ENCODE peak calls at places on chromosomes 16 and 17, in five cellular contexts. D is AG09319, I is mammary epithelial cell, G is HFF-Myc, A is psoas muscle. E is an unnamed sample.

GRCh38 chr16:371729-372521 is 1.6 kb upstream of the MRPL28 start:
- DNase-seq in A (no peak), I (no peak), D (no peak), G (no peak), E (no peak)

GRCh38 chr17:31068291-31068690 is 26.5 kb upstream of the NF1 start:
- DNase-seq in G (no peak), I (peak), A (no peak), D (no peak), E (peak)

GRCh38 chr16:85553436-85554113 is 59.5 kb upstream of the GSE1 start:
- DNase-seq in D (no peak), I (peak), A (peak), G (no peak), E (peak)

GRCh38 chr17:41307647-41308046 is 1.5 kb downstream of the KRTAP16-1 start:
- DNase-seq in D (no peak), G (no peak), I (no peak), A (no peak), E (no peak)

GRCh38 chr16:8887952-8888560 is 5.9 kb downstream of the LITAFD start:
- DNase-seq in G (no peak), D (no peak), I (no peak), A (peak), E (no peak)

GRCh38 chr16:49492896-49493620 is 119.5 kb downstream of the C16orf78 start:
- DNase-seq in D (no peak), G (no peak), A (no peak), I (no peak), E (no peak)

GRCh38 chr16:46857261-46857962 is 26.4 kb upstream of the C16orf87 start:
- DNase-seq in I (peak), A (no peak), D (no peak), G (peak), E (no peak)

GRCh38 chr16:13070268-13070667 is 168.9 kb downstream of the SHISA9 start:
- DNase-seq in D (no peak), I (peak), A (no peak), G (no peak), E (no peak)

GRCh38 chr16:26078971-26079370 is 387.2 kb downstream of the HS3ST4 start:
- DNase-seq in I (no peak), D (no peak), A (no peak), G (no peak), E (no peak)

GRCh38 chr16:56303880-56304279 is 112.6 kb downstream of the GNAO1 start:
- DNase-seq in I (no peak), G (no peak), D (no peak), A (no peak), E (no peak)

GRCh38 chr17:51612692-51613091 is 352.3 kb downstream of the UTP18 start:
- DNase-seq in G (no peak), D (no peak), A (no peak), I (no peak), E (no peak)

GRCh38 chr16:9797306-9797705 is 384.9 kb downstream of the GRIN2A start:
- DNase-seq in A (no peak), I (peak), D (no peak), G (no peak), E (no peak)

GRCh38 chr16:69872888-69873287 is 78.2 kb upstream of the CLEC18A start:
- DNase-seq in I (no peak), A (no peak), G (no peak), D (no peak), E (no peak)

GRCh38 chr16:72840591-72841381 is 207.1 kb downstream of the ZFHX3 start:
- DNase-seq in G (no peak), I (no peak), D (no peak), A (no peak), E (peak)

GRCh38 chr16:84049403-84050060 is 6.9 kb upstream of the SLC38A8 start:
- DNase-seq in A (no peak), D (no peak), G (no peak), I (no peak), E (no peak)

GRCh38 chr17:37131064-37131463 is 182.3 kb downstream of the AATF start:
- DNase-seq in A (no peak), G (peak), I (no peak), D (no peak), E (no peak)

GRCh38 chr17:44269795-44270320 is 1.9 kb upstream of the SLC4A1 start:
- DNase-seq in D (no peak), I (no peak), A (no peak), G (no peak), E (no peak)

GRCh38 chr17:74289688-74290087 is 15.7 kb downstream of the DNAI2 start:
- DNase-seq in D (no peak), G (no peak), A (no peak), I (no peak), E (no peak)

GRCh38 chr16:51382215-51382614 is 231.1 kb upstream of the SALL1 start:
- DNase-seq in D (no peak), A (no peak), G (no peak), I (no peak), E (no peak)

GRCh38 chr17:4665027-4665426 is 23.5 kb upstream of the ALOX15 start:
- DNase-seq in D (no peak), G (no peak), A (no peak), I (no peak), E (no peak)

GRCh38 chr17:78653382-78653781 is 76.2 kb upstream of the DNAH17 start:
- DNase-seq in A (no peak), D (no peak), G (no peak), I (peak), E (no peak)

GRCh38 chr17:78717431-78717980 is 64.6 kb downstream of the CYTH1 start:
- DNase-seq in D (no peak), A (no peak), I (peak), G (no peak), E (no peak)

GRCh38 chr17:8163978-8164814 is 1.4 kb upstream of the VAMP2 start:
- DNase-seq in G (no peak), I (no peak), D (no peak), A (peak), E (peak)

DNA sequence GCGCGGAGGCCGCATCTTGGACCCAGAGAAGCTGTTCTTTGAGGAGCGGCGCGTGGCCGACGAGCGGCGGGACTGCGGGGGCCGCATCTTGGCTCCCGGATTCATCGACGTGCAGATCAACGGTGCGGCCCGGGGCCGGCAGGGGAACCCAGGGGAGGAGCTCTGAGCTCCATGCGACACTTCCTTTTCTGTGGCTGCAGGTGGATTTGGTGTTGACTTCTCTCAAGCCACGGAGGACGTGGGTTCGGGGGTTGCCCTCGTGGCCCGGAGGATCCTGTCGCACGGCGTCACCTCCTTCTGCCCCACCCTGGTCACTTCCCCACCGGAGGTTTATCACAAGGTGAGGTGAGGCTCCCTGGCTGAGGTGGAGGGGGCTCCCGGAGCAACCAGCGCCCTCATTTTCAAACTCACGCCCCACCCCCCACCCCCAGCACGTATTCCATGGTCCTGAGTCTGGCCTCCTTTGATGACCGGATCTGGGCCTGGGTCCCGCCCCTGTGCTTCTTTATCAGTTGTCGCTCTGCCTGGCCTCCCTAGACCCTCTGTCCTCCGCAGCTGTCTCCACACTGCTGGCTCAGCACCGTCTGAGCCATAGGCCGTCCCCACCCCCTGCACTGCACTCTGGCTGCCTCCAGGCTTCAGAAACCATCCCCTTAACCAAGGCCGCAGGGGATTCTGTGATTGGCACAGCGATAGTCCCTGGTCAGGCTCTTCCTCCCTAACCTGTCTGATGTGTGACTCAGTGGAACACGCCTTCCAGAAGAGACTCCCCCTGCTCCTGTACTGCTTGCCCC is 810 bp downstream of the AMDHD2 start:
- DNase-seq in G (no peak), D (no peak), I (no peak), A (peak), E (peak)
- TF ChIP-seq CTCF in G (no peak), D (no peak), I (no peak), A (no peak), E (no peak)

GRCh38 chr17:80122926-80123505 is 21.6 kb downstream of the GAA start:
- DNase-seq in G (no peak), I (no peak), A (no peak), D (no peak), E (no peak)

GRCh38 chr17:80126449-80126715 is 20.5 kb downstream of the EIF4A3 start:
- DNase-seq in I (no peak), G (no peak), A (no peak), D (no peak), E (no peak)

GRCh38 chr17:80125656-80126448 is 21.1 kb downstream of the EIF4A3 start:
- DNase-seq in A (no peak), G (no peak), I (no peak), D (peak), E (no peak)

GRCh38 chr17:80123791-80124190 is 22.4 kb downstream of the GAA start:
- DNase-seq in D (no peak), G (no peak), I (peak), A (no peak), E (no peak)

DNA sequence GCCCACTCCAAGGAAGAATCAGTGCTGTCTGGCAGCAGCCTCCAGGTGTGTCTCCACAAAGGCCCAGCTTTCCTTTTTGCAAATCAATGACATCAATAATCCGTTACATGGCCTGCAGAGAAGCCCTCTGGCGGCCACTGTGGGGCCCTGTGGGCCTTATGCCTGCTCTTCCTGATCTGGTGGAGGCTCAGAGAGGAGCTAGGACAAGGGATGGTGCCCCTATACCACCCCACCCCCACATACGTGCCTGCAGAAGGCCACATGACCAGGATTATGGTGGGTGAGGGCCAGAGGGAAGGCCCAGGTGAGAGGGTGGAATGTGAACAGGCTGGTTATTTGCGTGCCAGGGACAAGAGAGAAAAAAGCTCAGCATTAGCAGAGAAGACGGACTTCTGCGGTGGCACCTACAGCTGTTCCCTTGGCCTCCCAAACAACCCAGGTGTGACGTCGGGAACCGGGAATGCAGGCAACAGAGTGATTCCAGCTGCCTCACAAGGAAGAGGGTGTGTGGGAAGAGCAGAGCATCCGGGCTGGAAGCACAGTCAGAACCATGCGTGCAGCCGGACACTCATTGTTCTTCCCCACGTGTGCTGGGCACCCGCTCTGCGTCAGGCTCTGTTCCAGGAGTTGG is 22.5 kb downstream of the EIF4A3 start:
- DNase-seq in G (no peak), D (no peak), A (no peak), I (peak), E (no peak)
- TF ChIP-seq CTCF in G (peak), D (peak), A (no peak), I (peak), E (peak)

GRCh38 chr17:17171991-17172939 is 33.9 kb downstream of the PLD6 start:
- DNase-seq in D (no peak), A (peak), G (no peak), I (no peak), E (no peak)
- TF ChIP-seq CTCF in D (no peak), A (peak), G (no peak), I (peak), E (no peak)

GRCh38 chr17:76088041-76088867 is 9.3 kb downstream of the ZACN start:
- DNase-seq in G (no peak), I (no peak), D (no peak), A (no peak), E (no peak)
- TF ChIP-seq CTCF in G (no peak), I (no peak), D (no peak), A (no peak), E (no peak)

DNA sequence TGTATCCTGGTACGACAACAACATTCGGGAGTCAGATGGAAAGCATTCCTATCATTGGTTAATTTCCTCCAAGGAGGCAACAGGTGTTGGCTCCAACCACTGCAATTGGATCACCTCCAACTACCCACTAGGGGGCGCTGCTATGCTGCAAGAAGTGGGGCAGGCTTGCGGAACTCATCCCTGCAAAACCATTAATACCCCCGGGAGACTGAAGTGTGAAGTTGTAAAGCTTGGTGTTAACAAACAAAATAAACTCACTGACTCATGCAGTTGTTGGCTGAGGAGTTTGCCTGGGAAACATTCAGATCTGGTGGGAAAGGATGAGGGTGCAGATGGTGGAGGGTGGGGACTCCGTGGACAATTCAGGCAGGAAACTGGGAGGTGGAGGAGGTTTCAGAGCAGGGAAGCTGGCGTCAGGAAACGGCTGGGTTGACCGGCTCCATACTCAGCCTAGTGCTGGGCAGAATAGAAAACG is 84.9 kb downstream of the HS3ST2 start:
- DNase-seq in G (peak), A (peak), D (peak), I (peak), E (peak)
- TF ChIP-seq CTCF in G (peak), A (peak), D (peak), I (peak), E (peak)

DNA sequence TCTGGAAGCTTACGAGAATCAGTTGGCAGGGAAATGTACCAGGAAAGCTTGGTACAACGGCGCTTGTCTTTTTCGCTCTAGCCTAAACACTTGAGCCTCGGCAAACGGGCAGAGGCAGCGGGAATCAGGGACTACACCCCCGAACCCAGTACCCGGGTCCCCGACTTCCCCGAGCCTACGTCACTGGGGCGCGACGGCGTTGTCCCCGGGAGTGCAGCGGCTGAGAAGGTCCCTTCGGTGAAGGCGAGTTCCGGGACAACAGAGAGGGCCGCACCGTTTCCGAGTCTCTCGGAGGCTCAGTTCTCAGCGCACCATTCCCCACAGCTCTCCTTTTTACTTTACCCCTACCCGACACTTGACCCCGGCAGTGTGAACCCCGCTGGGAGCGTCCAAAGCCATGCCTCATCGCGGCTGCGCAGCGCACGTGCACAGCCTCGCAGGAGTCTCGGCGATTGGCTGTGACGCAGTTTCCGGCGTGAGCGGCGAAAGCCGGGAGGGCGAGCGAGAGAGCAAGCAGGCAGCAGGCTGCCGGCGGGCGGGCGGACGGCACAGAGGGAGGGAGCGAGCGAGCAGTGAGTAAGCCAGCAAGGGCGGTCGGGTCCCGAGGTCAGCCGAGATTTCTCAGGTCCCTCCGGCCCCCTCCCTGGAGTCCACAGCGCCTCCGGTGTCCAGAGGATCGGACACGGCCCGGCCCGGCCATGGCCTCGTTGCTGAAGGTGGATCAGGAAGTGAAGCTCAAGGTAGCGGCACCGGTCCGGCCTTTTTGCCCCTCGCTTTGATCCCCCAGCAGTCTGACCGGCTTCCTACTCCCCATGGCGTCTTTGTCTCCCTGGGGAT is at the start of gene PSME3:
- DNase-seq in A (peak), G (peak), I (peak), D (no peak), E (peak)
- TF ChIP-seq CTCF in A (no peak), G (no peak), I (no peak), D (no peak), E (no peak)

DNA sequence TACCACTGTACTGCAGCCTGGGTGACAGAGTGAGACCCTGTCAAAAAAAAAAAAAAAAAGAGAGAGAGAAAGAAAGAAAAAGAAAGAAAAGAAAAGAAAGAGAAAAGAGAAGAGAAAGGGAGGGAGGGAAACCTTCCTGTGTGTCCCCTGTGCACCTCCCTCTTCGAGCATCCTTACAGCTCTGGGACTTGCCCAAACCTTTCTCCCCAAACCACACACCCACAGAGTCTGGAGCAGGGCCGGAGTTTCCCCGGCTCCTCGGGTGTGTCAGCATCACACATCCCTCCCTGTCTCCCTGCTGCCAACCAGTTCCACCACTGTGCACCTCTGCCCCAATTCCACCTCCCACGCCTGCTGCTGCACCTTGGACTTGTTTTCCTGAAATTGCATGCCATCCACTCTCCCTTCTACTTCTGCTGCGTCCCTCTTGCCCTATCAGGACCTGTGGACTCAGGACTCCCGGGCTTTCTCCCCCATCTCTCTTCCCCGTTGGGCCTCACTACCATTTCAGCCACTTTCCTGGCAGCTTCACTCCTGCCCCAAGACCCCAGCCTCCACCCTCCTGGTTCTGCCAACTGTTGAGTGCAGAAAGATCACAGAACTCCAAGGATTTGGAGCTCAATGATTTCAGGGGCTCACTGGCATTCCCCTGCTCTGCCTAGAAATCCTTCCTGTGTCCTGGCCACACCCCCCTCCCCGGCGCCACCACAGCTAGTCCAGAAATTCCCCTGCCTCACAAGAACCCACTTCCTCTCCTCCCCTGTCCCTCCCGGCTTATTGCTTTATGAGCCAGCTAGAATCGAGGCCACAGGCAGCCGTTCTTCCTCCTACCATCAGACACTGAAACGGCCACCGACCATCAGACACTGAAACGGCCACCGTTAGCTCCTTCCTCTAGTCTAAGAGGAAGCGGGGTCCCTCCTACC is 3.7 kb upstream of the CDK3 start:
- DNase-seq in I (peak), D (no peak), A (no peak), G (no peak), E (peak)
- TF ChIP-seq CTCF in I (no peak), D (no peak), A (no peak), G (no peak), E (no peak)

DNA sequence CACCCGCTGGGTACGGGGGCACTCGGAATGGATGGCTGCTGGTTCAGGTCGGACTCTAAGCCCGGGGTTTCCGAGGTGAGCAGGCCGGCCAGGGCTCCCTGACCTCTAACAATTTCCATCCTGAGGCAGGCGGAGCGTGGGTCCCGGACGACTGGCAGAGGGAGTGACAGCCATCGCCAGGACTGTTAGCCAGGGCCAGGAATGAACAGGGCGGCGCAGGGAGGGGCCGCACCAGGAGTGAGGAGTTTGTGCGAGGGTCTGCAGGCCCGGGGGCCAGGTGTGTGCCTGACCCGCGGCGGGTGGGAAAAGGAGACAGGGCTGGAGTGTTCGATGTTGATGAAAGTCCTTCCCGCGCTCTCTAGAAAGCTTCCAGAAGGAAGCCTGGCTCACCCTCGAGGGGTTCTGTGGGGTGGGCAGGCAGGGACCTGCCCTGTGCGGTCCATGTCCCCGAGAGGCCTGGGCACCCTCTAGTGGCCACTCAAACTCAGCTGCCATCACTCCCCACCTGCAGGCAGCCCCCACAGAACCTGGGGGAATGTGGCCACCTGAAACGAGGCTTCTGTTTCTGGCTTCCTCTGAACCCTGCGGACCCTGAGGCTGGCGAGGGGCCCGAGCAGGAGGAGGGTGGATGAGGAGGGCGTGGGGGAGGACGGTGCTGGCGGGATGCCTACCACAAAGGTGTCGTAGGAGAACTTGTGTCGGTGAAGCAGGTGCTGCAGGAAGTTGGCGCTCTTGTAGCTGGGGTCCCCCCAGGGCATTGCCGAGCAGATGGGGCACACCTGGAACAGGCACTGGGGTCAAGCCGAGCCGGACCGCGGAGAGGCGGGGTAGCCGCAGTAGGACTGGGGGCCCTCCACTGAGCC is 8.1 kb downstream of the RNF166 start:
- DNase-seq in I (no peak), D (no peak), G (no peak), A (no peak), E (no peak)
- TF ChIP-seq CTCF in I (peak), D (no peak), G (peak), A (peak), E (peak)

E was measured in GM10248.